ENCODE peak calls at places on chromosome 19, in nine cellular contexts. G, L, K, H, R, B, Z, S and E are unnamed samples.
A peak's percentile ranks its signal among the peaks of the same experiment; 100 is the strongest.

GRCh38 chr19:35346193-35347052 is 1.3 kb upstream of the FFAR1 start:
- DNase-seq in K (peak; percentile 48), H (peak; percentile 19), L (no peak), G (peak; percentile 54), R (no peak), S (no peak), Z (no peak), B (peak; percentile 73), E (no peak)

GRCh38 chr19:7641288-7642276 is 4.7 kb downstream of the STXBP2 start:
- DNase-seq in R (no peak), B (no peak), G (no peak), Z (no peak), S (no peak), K (no peak), L (no peak), H (peak; percentile 51), E (no peak)

GRCh38 chr19:35077411-35078223 is 36.1 kb downstream of the HPN start:
- DNase-seq in H (no peak), R (no peak), L (no peak), B (no peak), S (no peak), G (no peak), Z (no peak), K (no peak), E (no peak)

GRCh38 chr19:35513231-35513974 is at the start of gene DMKN:
- DNase-seq in B (no peak), K (no peak), L (no peak), S (peak; percentile 76), G (no peak), R (no peak), Z (no peak), H (peak; percentile 61), E (no peak)

GRCh38 chr19:16654151-16654550 is 5.8 kb downstream of the SMIM7 start:
- DNase-seq in R (no peak), B (no peak), S (peak; percentile 6), Z (no peak), L (peak; percentile 58), G (no peak), K (no peak), H (peak; percentile 35), E (no peak)

GRCh38 chr19:3386447-3387234 is 20.3 kb downstream of the NFIC start:
- DNase-seq in K (no peak), R (peak; percentile 68), Z (peak; percentile 66), G (no peak), H (no peak), L (peak; percentile 87), S (no peak), B (no peak), E (no peak)

GRCh38 chr19:15248648-15249559 is 16.7 kb upstream of the EPHX3 start:
- DNase-seq in Z (peak; percentile 89), G (peak; percentile 96), K (no peak), S (peak; percentile 92), H (no peak), B (no peak), R (peak; percentile 88), L (no peak), E (peak; percentile 85)

GRCh38 chr19:11787536-11787935 is 10.8 kb upstream of the ZNF491 start:
- DNase-seq in H (no peak), Z (no peak), L (no peak), B (no peak), G (no peak), K (no peak), S (no peak), R (no peak), E (no peak)

GRCh38 chr19:6693056-6693471 is 23.1 kb upstream of the TNFSF14 start:
- DNase-seq in Z (no peak), L (no peak), K (no peak), B (no peak), S (no peak), G (no peak), H (peak; percentile 74), R (no peak), E (no peak)

GRCh38 chr19:35718345-35719041 is 690 bp downstream of the KMT2B start:
- DNase-seq in Z (peak; percentile 43), K (no peak), G (no peak), L (peak; percentile 69), H (no peak), R (peak; percentile 40), S (peak; percentile 24), B (peak; percentile 70), E (no peak)

GRCh38 chr19:16345457-16345856 is 20.8 kb downstream of the KLF2 start:
- DNase-seq in H (no peak), G (no peak), L (no peak), R (no peak), Z (no peak), B (no peak), K (no peak), S (no peak), E (no peak)

GRCh38 chr19:6501740-6502648 is at the start of gene TUBB4A:
- DNase-seq in H (peak; percentile 61), G (no peak), S (no peak), B (peak; percentile 73), R (peak; percentile 11), L (peak; percentile 95), K (no peak), Z (peak; percentile 50), E (no peak)

GRCh38 chr19:16017138-16017490 is 59.2 kb upstream of the TPM4 start:
- DNase-seq in Z (no peak), B (no peak), K (no peak), L (peak; percentile 7), S (no peak), H (no peak), R (no peak), G (peak; percentile 38), E (no peak)

GRCh38 chr19:17095141-17095919 is 19.8 kb downstream of the MYO9B start:
- DNase-seq in R (peak; percentile 59), H (no peak), S (peak; percentile 98), Z (peak; percentile 69), L (no peak), G (peak; percentile 95), K (no peak), B (no peak), E (peak; percentile 74)

GRCh38 chr19:55258476-55258827 is 365 bp downstream of the PPP6R1 start:
- DNase-seq in S (no peak), L (peak; percentile 87), B (no peak), R (no peak), K (no peak), Z (peak; percentile 31), H (no peak), G (no peak), E (no peak)

GRCh38 chr19:49222011-49222410 is 64.4 kb downstream of the TRPM4 start:
- DNase-seq in L (no peak), R (no peak), B (no peak), G (no peak), S (no peak), Z (no peak), H (no peak), K (no peak), E (no peak)

GRCh38 chr19:36008336-36008978 is at the start of gene SYNE4:
- DNase-seq in B (no peak), Z (no peak), G (no peak), K (no peak), L (no peak), H (peak; percentile 94), R (no peak), S (no peak), E (no peak)

GRCh38 chr19:39595950-39596349 is 6.4 kb upstream of the LGALS13 start:
- DNase-seq in B (no peak), Z (no peak), G (no peak), L (no peak), K (no peak), H (no peak), S (no peak), R (no peak), E (no peak)

GRCh38 chr19:17841371-17841809 is 6.4 kb downstream of the JAK3 start:
- DNase-seq in B (no peak), R (no peak), G (no peak), K (no peak), L (no peak), H (no peak), Z (no peak), S (no peak), E (no peak)

GRCh38 chr19:8501547-8501946 is 893 bp downstream of the PRAM1 start:
- DNase-seq in R (no peak), H (no peak), B (no peak), S (no peak), G (no peak), Z (no peak), L (no peak), K (no peak), E (no peak)

DNA sequence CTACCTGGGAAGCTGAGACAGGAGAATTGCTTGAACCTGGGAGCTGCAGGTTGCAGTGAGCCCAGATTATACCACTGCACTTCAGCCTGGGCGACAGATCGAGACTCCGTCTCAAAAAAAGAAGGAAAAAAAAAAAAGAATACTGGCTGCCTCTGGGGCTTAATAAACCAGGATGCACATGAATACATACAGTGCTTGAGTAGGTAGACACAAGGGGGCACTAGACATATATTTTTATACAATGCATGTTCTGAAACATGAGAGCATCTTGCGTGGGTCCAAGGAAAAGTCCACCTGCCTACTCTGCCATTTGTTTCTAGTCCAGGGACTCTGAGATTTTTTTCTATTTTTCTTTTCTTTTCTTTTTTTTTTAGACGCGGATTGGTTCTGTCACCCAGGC is 31.2 kb downstream of the KEAP1 start:
- DNase-seq in Z (no peak), B (no peak), R (no peak), G (no peak), L (peak; percentile 65), H (no peak), S (peak; percentile 66), K (no peak), E (no peak)
- TF ChIP-seq CTCF in Z (peak; percentile 35), B (peak; percentile 29), R (peak; percentile 41), G (no peak), L (peak; percentile 63), H (peak; percentile 44), S (peak; percentile 48), K (peak; percentile 65), E (no peak)

GRCh38 chr19:46660601-46661019 is 372 bp downstream of the DACT3 start:
- DNase-seq in B (no peak), G (no peak), K (peak; percentile 77), R (peak; percentile 44), S (no peak), H (no peak), L (peak; percentile 74), Z (peak; percentile 46), E (no peak)
- TF ChIP-seq CTCF in B (no peak), G (no peak), K (no peak), R (no peak), S (no peak), H (no peak), L (no peak), Z (no peak), E (no peak)

GRCh38 chr19:1252818-1253513 is 4.6 kb downstream of the MIDN start:
- DNase-seq in H (no peak), K (no peak), G (peak; percentile 98), Z (peak; percentile 91), R (peak; percentile 94), L (peak; percentile 69), S (peak; percentile 99), B (peak; percentile 84), E (peak; percentile 89)
- TF ChIP-seq CTCF in H (no peak), K (no peak), G (no peak), Z (peak; percentile 39), R (no peak), L (peak; percentile 24), S (no peak), B (no peak), E (no peak)

DNA sequence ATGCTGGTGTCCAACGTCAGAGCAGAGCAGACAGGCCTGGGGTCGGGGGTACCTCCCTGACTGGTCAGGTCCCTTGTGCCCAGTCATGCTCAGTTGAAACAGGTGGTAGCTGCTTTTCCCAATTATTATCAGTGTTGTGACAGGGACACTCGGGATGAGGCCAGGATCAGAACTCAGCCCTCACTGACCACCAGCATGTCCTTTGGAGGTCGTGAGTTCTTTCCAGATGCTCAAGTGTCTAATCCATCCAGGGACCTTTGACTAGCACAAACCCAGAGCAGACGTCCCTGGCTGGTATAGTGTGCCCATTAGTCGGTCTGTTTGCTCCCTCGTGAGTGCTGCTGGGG is 22.4 kb downstream of the MAU2 start:
- DNase-seq in L (no peak), K (no peak), H (no peak), B (no peak), G (no peak), Z (no peak), R (no peak), S (no peak), E (no peak)
- TF ChIP-seq CTCF in L (peak; percentile 21), K (peak; percentile 48), H (no peak), B (no peak), G (no peak), Z (peak; percentile 4), R (no peak), S (no peak), E (no peak)